ENCODE peak calls at places on chromosomes 16 and 17, in eight cellular contexts. Y, S, A, Z, B, M, I and N are unnamed samples.

GRCh38 chr16:75457485-75458021 is 6.9 kb downstream of the TMEM170A start:
- DNase-seq in M (no peak), B (no peak), Y (no peak), S (no peak), A (no peak), I (no peak), Z (no peak), N (no peak)

GRCh38 chr17:48416971-48417370 is 13.0 kb downstream of the SKAP1 start:
- DNase-seq in S (no peak), M (no peak), Z (no peak), I (no peak), A (no peak), B (no peak), Y (no peak), N (peak; percentile 19)

GRCh38 chr16:24858219-24859041 is 12.7 kb downstream of the SLC5A11 start:
- DNase-seq in M (no peak), I (peak; percentile 68), Y (peak; percentile 21), S (peak; percentile 88), B (peak; percentile 39), A (no peak), Z (no peak), N (peak; percentile 75)

GRCh38 chr17:60141111-60142018 is 8.4 kb upstream of the CA4 start:
- DNase-seq in S (peak; percentile 34), Y (no peak), B (peak; percentile 89), A (no peak), M (no peak), Z (no peak), I (peak; percentile 44), N (no peak)

GRCh38 chr16:49890876-49891275 is 35.0 kb upstream of the ZNF423 start:
- DNase-seq in M (no peak), I (no peak), Y (no peak), Z (no peak), B (no peak), A (no peak), S (peak; percentile 51), N (peak; percentile 86)

GRCh38 chr17:6627019-6627418 is 13.5 kb downstream of the KIAA0753 start:
- DNase-seq in S (no peak), Y (no peak), M (no peak), B (no peak), A (no peak), I (no peak), Z (no peak), N (no peak)

GRCh38 chr17:76467366-76467765 is at the start of gene AANAT:
- DNase-seq in B (no peak), S (no peak), Z (no peak), M (no peak), Y (no peak), A (no peak), I (peak; percentile 22), N (no peak)

GRCh38 chr16:47073223-47074155 is 70.3 kb downstream of the NETO2 start:
- DNase-seq in A (no peak), Y (no peak), Z (no peak), B (no peak), S (no peak), I (no peak), M (no peak), N (no peak)

GRCh38 chr16:3285131-3285530 is 1.8 kb downstream of the ZNF263 start:
- DNase-seq in M (no peak), Z (no peak), A (no peak), S (no peak), B (no peak), I (no peak), Y (no peak), N (no peak)

GRCh38 chr16:58366247-58367031 is 25.8 kb upstream of the GINS3 start:
- DNase-seq in M (no peak), B (no peak), Y (no peak), S (no peak), I (no peak), Z (peak; percentile 39), A (peak; percentile 2), N (no peak)

GRCh38 chr16:11669380-11670146 is 1.3 kb downstream of the SNN start:
- DNase-seq in Y (no peak), I (peak; percentile 68), S (no peak), Z (no peak), A (peak; percentile 18), M (peak; percentile 44), B (no peak), N (no peak)

GRCh38 chr17:6713130-6713917 is at the start of gene SLC13A5:
- DNase-seq in I (no peak), Z (no peak), M (peak; percentile 3), S (peak; percentile 79), A (peak; percentile 61), Y (no peak), B (no peak), N (peak; percentile 44)

GRCh38 chr16:80045944-80046660 is 445.6 kb upstream of the MAF start:
- DNase-seq in S (peak; percentile 28), M (no peak), Z (no peak), A (peak; percentile 23), Y (no peak), I (no peak), B (no peak), N (no peak)

GRCh38 chr17:46887717-46888116 is 35.2 kb upstream of the GOSR2 start:
- DNase-seq in B (no peak), I (no peak), Z (no peak), A (no peak), S (no peak), Y (no peak), M (no peak), N (no peak)

GRCh38 chr17:44105941-44106340 is 17.5 kb downstream of the HDAC5 start:
- DNase-seq in I (no peak), S (no peak), B (no peak), Z (no peak), A (no peak), M (no peak), Y (no peak), N (no peak)

GRCh38 chr16:86739178-86739577 is 160.8 kb downstream of the FOXL1 start:
- DNase-seq in A (no peak), Y (no peak), I (no peak), S (no peak), Z (no peak), M (no peak), B (no peak), N (no peak)

GRCh38 chr17:8143581-8144400 is 8.4 kb downstream of the PER1 start:
- DNase-seq in Y (no peak), Z (no peak), M (no peak), I (no peak), S (no peak), B (no peak), A (no peak), N (no peak)

GRCh38 chr16:80463303-80463702 is 77.5 kb upstream of the DYNLRB2 start:
- DNase-seq in M (no peak), Y (no peak), I (no peak), A (no peak), Z (no peak), B (no peak), S (no peak), N (no peak)

GRCh38 chr16:85543536-85543935 is 69.6 kb upstream of the GSE1 start:
- DNase-seq in M (no peak), Y (no peak), I (no peak), S (no peak), B (no peak), Z (no peak), A (no peak), N (no peak)

GRCh38 chr16:74718140-74718539 is 17.5 kb upstream of the MLKL start:
- DNase-seq in B (no peak), S (no peak), M (no peak), A (no peak), I (no peak), Z (no peak), Y (no peak), N (no peak)

GRCh38 chr16:84198401-84198800 is 7.4 kb downstream of the ADAD2 start:
- DNase-seq in A (no peak), I (no peak), B (no peak), M (no peak), S (no peak), Y (no peak), Z (no peak), N (no peak)